ENCODE peak calls at places on chromosomes 11 and 22, in eight cellular contexts. C is fibroblast of lung; U is H1; W is neural progenitor cell; L is brain microvascular endothelial cell; K is effector memory CD4-positive, alpha-beta T cell; P is cardiac muscle cell; G is GM23338. T is an unnamed sample. For H3K36me3, the result is how much of the 10 kb centered on the place peaks cover.

GRCh38 chr11:82775736-82776346 is 42.2 kb upstream of the FAM181B start:
- DNase-seq in C (peak), U (peak), W (peak), L (peak), K (no peak), P (peak), G (peak), T (no peak)

GRCh38 chr11:9838961-9839360 is 175.1 kb downstream of the SWAP70 start:
- DNase-seq in C (peak), U (no peak), W (no peak), L (no peak), K (no peak), P (no peak), G (peak), T (no peak)

GRCh38 chr22:36584666-36585065 is 55.7 kb upstream of the EIF3D start:
- DNase-seq in C (no peak), U (no peak), W (no peak), L (no peak), K (no peak), P (no peak), G (no peak), T (no peak)

GRCh38 chr11:65814131-65814959 is 19.4 kb upstream of the SNX32 start:
- DNase-seq in C (no peak), U (no peak), W (no peak), L (peak), K (no peak), P (peak), G (no peak), T (no peak)

GRCh38 chr11:288328-289144 is at the start of gene PGGHG:
- DNase-seq in C (peak), U (peak), W (peak), L (no peak), K (peak), P (peak), G (no peak), T (peak)

GRCh38 chr11:122717264-122717867 is 61.8 kb downstream of the UBASH3B start:
- DNase-seq in C (no peak), U (no peak), W (no peak), L (no peak), K (no peak), P (no peak), G (no peak), T (peak)

GRCh38 chr11:134373591-134374052 is 38.4 kb downstream of the B3GAT1 start:
- DNase-seq in C (no peak), U (no peak), W (no peak), L (no peak), K (no peak), P (no peak), G (no peak), T (no peak)

GRCh38 chr11:28701760-28702449 is 593.7 kb downstream of the METTL15 start:
- DNase-seq in C (peak), U (no peak), W (no peak), L (no peak), K (no peak), P (no peak), G (no peak), T (no peak)

GRCh38 chr22:44600386-44600785 is 101.6 kb upstream of the PRR5 start:
- DNase-seq in C (no peak), U (no peak), W (no peak), L (no peak), K (no peak), P (no peak), G (no peak), T (no peak)

GRCh38 chr11:130189492-130190210 is 30.1 kb downstream of the ST14 start:
- DNase-seq in C (no peak), U (no peak), W (no peak), L (no peak), K (no peak), P (no peak), G (peak), T (no peak)

GRCh38 chr11:42957831-42958230 is 354.0 kb upstream of the API5 start:
- DNase-seq in C (no peak), U (no peak), W (no peak), L (no peak), K (no peak), P (no peak), G (no peak), T (no peak)

GRCh38 chr22:42444060-42444904 is 12.1 kb upstream of the NFAM1 start:
- DNase-seq in C (peak), U (peak), W (peak), L (peak), K (peak), P (peak), G (peak), T (peak)

GRCh38 chr11:114149689-114150407 is 90.3 kb downstream of the ZBTB16 start:
- DNase-seq in C (no peak), U (no peak), W (no peak), L (no peak), K (no peak), P (peak), G (no peak), T (no peak)

GRCh38 chr11:3000032-3000961 is 8.2 kb upstream of the NAP1L4 start:
- DNase-seq in C (peak), U (no peak), W (peak), L (peak), K (no peak), P (peak), G (no peak), T (no peak)

GRCh38 chr11:2209370-2209801 is 37.8 kb upstream of the TH start:
- DNase-seq in C (no peak), U (peak), W (no peak), L (no peak), K (no peak), P (no peak), G (no peak), T (peak)

GRCh38 chr11:7056828-7057513 is 31.8 kb upstream of the RBMXL2 start:
- DNase-seq in C (no peak), U (no peak), W (no peak), L (no peak), K (no peak), P (peak), G (no peak), T (no peak)

GRCh38 chr11:127815316-127815715 is 772.0 kb downstream of the ETS1 start:
- DNase-seq in C (no peak), U (no peak), W (no peak), L (no peak), K (no peak), P (no peak), G (peak), T (no peak)

GRCh38 chr22:37020192-37020479 is 594 bp downstream of the MPST start:
- DNase-seq in C (peak), U (no peak), W (no peak), L (peak), K (no peak), P (peak), G (no peak), T (no peak)

GRCh38 chr11:110896358-110896757 is 184.1 kb upstream of the ARHGAP20 start:
- DNase-seq in C (peak), U (no peak), W (no peak), L (peak), K (no peak), P (peak), G (no peak), T (no peak)

GRCh38 chr11:69443968-69444364 is 37.5 kb upstream of the LINC01488 start:
- DNase-seq in C (peak), U (no peak), W (no peak), L (peak), K (no peak), P (peak), G (no peak), T (no peak)

GRCh38 chr11:12683857-12684256 is 9.6 kb downstream of the TEAD1 start:
- DNase-seq in C (peak), U (no peak), W (no peak), L (no peak), K (no peak), P (no peak), G (no peak), T (no peak)

GRCh38 chr11:125167292-125167953 is 2.9 kb downstream of the PKNOX2 start:
- DNase-seq in C (peak), U (peak), W (peak), L (peak), K (no peak), P (peak), G (peak), T (no peak)

GRCh38 chr22:44738347-44738715 is 14.0 kb upstream of the ARHGAP8 start:
- DNase-seq in C (peak), U (peak), W (no peak), L (no peak), K (no peak), P (no peak), G (no peak), T (no peak)

GRCh38 chr11:43397251-43397650 is 38.5 kb downstream of the TTC17 start:
- DNase-seq in C (no peak), U (no peak), W (no peak), L (no peak), K (no peak), P (no peak), G (no peak), T (no peak)

GRCh38 chr11:36383200-36383599 is 87.1 kb downstream of the PRR5L start:
- DNase-seq in C (no peak), U (no peak), W (no peak), L (no peak), K (no peak), P (no peak), G (no peak), T (no peak)

GRCh38 chr11:90867416-90867815 is 644.6 kb upstream of the CHORDC1 start:
- DNase-seq in C (no peak), U (no peak), W (no peak), L (no peak), K (no peak), P (no peak), G (no peak), T (no peak)

GRCh38 chr11:74257934-74258553 is 53.4 kb downstream of the P4HA3 start:
- DNase-seq in C (peak), U (no peak), W (no peak), L (peak), K (no peak), P (peak), G (no peak), T (no peak)

GRCh38 chr22:40107756-40108437 is 69.8 kb upstream of the TNRC6B start:
- DNase-seq in C (no peak), U (no peak), W (no peak), L (no peak), K (no peak), P (peak), G (no peak), T (no peak)

GRCh38 chr11:120267319-120267718 is 27.4 kb downstream of the POU2F3 start:
- DNase-seq in C (no peak), U (no peak), W (no peak), L (no peak), K (no peak), P (no peak), G (no peak), T (no peak)

GRCh38 chr22:46046299-46046685 is 69.3 kb upstream of the WNT7B start:
- DNase-seq in C (no peak), U (no peak), W (no peak), L (no peak), K (no peak), P (no peak), G (no peak), T (no peak)

GRCh38 chr22:40395607-40396006 is 25.2 kb downstream of the SGSM3 start:
- DNase-seq in C (no peak), U (no peak), W (no peak), L (no peak), K (no peak), P (no peak), G (no peak), T (no peak)

GRCh38 chr11:70076461-70076931 is 1.6 kb upstream of the ANO1 start:
- DNase-seq in C (no peak), U (no peak), W (no peak), L (no peak), K (no peak), P (peak), G (no peak), T (no peak)

GRCh38 chr11:61532136-61533038 is 23.8 kb downstream of the LRRC10B start:
- DNase-seq in C (no peak), U (peak), W (peak), L (no peak), K (no peak), P (peak), G (peak), T (peak)

GRCh38 chr11:2475151-2475918 is 30.5 kb downstream of the KCNQ1 start:
- DNase-seq in C (no peak), U (no peak), W (no peak), L (no peak), K (no peak), P (peak), G (no peak), T (no peak)

GRCh38 chr22:43110927-43111623 is 525 bp downstream of the BIK start:
- DNase-seq in C (no peak), U (peak), W (peak), L (no peak), K (peak), P (no peak), G (peak), T (peak)

GRCh38 chr11:54558407-54558806 is 45.4 kb downstream of the OR4C46 start:
- DNase-seq in C (no peak), U (no peak), W (no peak), L (no peak), K (no peak), P (no peak), G (peak), T (no peak)

GRCh38 chr22:31800065-31800464 is 46.2 kb downstream of the DEPDC5 start:
- DNase-seq in C (peak), U (no peak), W (no peak), L (no peak), K (no peak), P (no peak), G (peak), T (no peak)

GRCh38 chr11:75261474-75261847 is 20.9 kb downstream of the TPBGL start:
- DNase-seq in C (no peak), U (no peak), W (no peak), L (no peak), K (no peak), P (no peak), G (no peak), T (peak)

GRCh38 chr11:62543680-62544444 is 2.7 kb downstream of the AHNAK start:
- DNase-seq in C (no peak), U (no peak), W (no peak), L (no peak), K (no peak), P (no peak), G (no peak), T (no peak)

GRCh38 chr11:62546244-62546936 is at the start of gene AHNAK:
- DNase-seq in C (peak), U (peak), W (peak), L (no peak), K (peak), P (peak), G (peak), T (peak)

GRCh38 chr11:62542750-62543567 is 3.6 kb downstream of the AHNAK start:
- DNase-seq in C (peak), U (peak), W (peak), L (peak), K (peak), P (peak), G (peak), T (peak)

GRCh38 chr11:62545437-62546243 is 966 bp downstream of the AHNAK start:
- DNase-seq in C (peak), U (peak), W (peak), L (peak), K (peak), P (peak), G (peak), T (peak)

GRCh38 chr11:62544521-62545436 is 1.8 kb downstream of the AHNAK start:
- DNase-seq in C (peak), U (no peak), W (peak), L (no peak), K (no peak), P (peak), G (no peak), T (peak)
- H3K36me3 ChIP-seq in C (under half), U (under half), W (under half), L (under half), K (under half), P (under half), G (under half), T (under half)

GRCh38 chr11:93229876-93230275 is 32.1 kb upstream of the SLC36A4 start:
- DNase-seq in C (no peak), U (no peak), W (no peak), L (no peak), K (no peak), P (no peak), G (no peak), T (no peak)
- H3K27ac ChIP-seq in C (no peak), U (no peak), W (no peak), L (no peak), K (no peak), P (no peak), G (no peak), T (no peak)

GRCh38 chr11:67301951-67302516 is 1.3 kb upstream of the SSH3 start:
- DNase-seq in C (peak), U (peak), W (peak), L (peak), K (no peak), P (peak), G (peak), T (no peak)
- H3K4me3 ChIP-seq in C (no peak), U (peak), W (peak), L (no peak), K (no peak), P (no peak), G (peak), T (no peak)

DNA sequence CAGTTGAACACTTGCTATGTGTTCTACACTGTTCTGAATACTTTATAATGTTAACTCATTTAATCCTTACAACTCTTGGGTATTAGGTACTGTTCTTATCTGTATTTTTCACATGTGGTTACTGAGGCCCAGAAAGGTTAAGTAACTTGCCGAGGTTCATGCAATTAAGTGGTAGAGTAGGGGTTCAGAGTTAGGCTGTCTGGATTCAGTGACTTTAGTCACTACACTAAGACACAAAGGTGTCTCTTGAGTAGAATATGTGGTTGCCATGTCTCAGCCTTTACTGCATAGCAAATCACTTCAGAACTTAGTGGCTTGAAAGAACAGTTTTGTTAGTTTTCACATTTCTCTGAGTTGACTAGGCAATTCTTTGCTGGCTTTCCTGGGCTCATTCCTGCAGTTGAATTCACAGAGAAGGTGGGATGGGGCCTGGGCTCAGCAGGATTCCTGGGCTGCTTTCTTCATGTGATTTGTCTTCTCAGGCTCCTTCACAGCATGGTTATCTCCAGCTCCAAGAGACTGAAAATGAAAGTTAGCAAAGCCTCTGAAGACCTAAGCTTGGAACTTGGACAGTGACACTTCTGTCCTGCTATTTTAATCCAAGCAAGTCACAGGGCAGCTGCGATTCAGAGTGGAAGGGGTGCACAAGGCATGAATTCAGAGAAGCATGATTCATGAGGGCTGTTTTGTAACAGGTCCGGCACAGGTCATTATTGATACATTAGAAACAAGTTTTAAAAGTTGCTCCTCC is 68.2 kb downstream of the SPECC1L start:
- DNase-seq in C (peak), U (no peak), W (peak), L (peak), K (no peak), P (no peak), G (peak), T (no peak)
- H3K36me3 ChIP-seq in C (under half), U (under half), W (under half), L (under half), K (half or more), P (under half), G (under half), T (under half)

DNA sequence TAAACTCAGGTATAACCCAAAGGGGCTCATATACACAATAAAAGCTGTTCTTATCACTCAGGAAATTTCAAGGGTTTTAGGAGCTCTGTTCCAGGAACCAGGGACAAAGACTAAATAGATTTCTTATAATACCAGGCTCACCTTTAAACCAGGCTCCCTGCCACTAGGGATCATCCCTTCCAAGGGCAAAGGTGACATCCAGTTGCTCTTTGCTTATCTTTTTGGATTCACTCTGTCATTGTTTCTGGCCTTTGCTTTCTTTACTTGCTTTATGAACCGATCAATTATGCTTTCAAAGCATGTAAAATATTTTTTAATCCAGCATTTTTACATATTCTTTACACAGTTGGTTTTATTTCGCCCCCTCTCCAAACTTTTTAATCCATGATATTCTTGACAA is 321.7 kb upstream of the SYN3 start:
- DNase-seq in C (no peak), U (no peak), W (no peak), L (no peak), K (no peak), P (no peak), G (no peak), T (no peak)
- H3K27ac ChIP-seq in C (no peak), U (no peak), W (no peak), L (no peak), K (no peak), P (no peak), G (no peak), T (no peak)

GRCh38 chr22:26658671-26659478 is 1.5 kb downstream of the MIAT start:
- DNase-seq in C (peak), U (peak), W (peak), L (peak), K (peak), P (peak), G (peak), T (peak)
- H3K4me3 ChIP-seq in C (peak), U (peak), W (peak), L (peak), K (peak), P (peak), G (peak), T (peak)

DNA sequence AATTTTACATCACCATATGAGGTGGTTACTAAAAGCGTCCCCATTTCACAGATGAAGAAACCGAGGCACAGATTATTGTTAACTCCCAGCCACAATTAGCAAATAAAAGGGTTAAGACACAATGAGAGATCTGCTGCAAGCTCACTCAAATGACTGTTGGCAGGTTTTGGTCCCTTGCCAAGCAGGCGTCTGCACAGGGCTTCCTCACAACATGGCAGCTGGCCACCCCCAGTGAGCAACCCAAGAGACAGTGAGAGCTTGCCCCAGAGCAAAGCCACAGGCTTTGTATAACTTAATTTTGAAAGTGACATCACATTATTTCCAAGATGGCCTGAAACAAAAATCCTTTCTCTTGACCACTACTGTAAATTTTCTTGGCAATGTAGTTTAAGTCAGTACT is 217.6 kb downstream of the NTM start:
- DNase-seq in C (no peak), U (no peak), W (no peak), L (no peak), K (no peak), P (no peak), G (no peak), T (no peak)
- H3K36me3 ChIP-seq in C (under half), U (under half), W (under half), L (under half), K (under half), P (under half), G (under half), T (under half)

GRCh38 chr11:26951849-26952515 is 41.9 kb upstream of the FIBIN start:
- DNase-seq in C (peak), U (no peak), W (no peak), L (no peak), K (no peak), P (peak), G (peak), T (no peak)

GRCh38 chr11:26949846-26950245 is 44.1 kb upstream of the FIBIN start:
- DNase-seq in C (peak), U (no peak), W (no peak), L (peak), K (no peak), P (no peak), G (no peak), T (no peak)

GRCh38 chr11:26950260-26950719 is 43.6 kb upstream of the FIBIN start:
- DNase-seq in C (peak), U (no peak), W (no peak), L (peak), K (no peak), P (peak), G (no peak), T (no peak)

GRCh38 chr11:26958005-26958404 is 35.9 kb upstream of the FIBIN start:
- DNase-seq in C (no peak), U (no peak), W (no peak), L (no peak), K (no peak), P (no peak), G (no peak), T (no peak)

GRCh38 chr11:26953770-26954392 is 40.0 kb upstream of the FIBIN start:
- DNase-seq in C (peak), U (no peak), W (no peak), L (peak), K (no peak), P (peak), G (no peak), T (no peak)
- H3K27ac ChIP-seq in C (no peak), U (no peak), W (no peak), L (peak), K (no peak), P (no peak), G (no peak), T (no peak)

T was measured in CD8-positive, alpha-beta T cell.